ENCODE peak calls at places on chromosome 13, in seven cellular contexts. R, N, B, V, Z, Q and P are unnamed samples.

GRCh38 chr13:94325660-94326059 is 153.8 kb downstream of the DCT start:
- DNase-seq in R (no peak), N (no peak), B (no peak), V (peak), Z (peak), Q (no peak), P (no peak)

GRCh38 chr13:32804673-32805260 is 211.5 kb upstream of the KL start:
- DNase-seq in R (no peak), N (no peak), B (no peak), V (no peak), Z (peak), Q (no peak), P (no peak)

GRCh38 chr13:81487151-81487550 is 1146.2 kb upstream of the SPRY2 start:
- DNase-seq in R (no peak), N (no peak), B (peak), V (no peak), Z (no peak), Q (no peak), P (no peak)

GRCh38 chr13:45623516-45624090 is 8.1 kb upstream of the ERICH6B start:
- DNase-seq in R (no peak), N (no peak), B (no peak), V (no peak), Z (peak), Q (no peak), P (no peak)

GRCh38 chr13:26529441-26529840 is 28.0 kb upstream of the WASF3 start:
- DNase-seq in R (no peak), N (no peak), B (peak), V (peak), Z (peak), Q (no peak), P (no peak)

GRCh38 chr13:28575200-28575599 is 80.3 kb upstream of the FLT1 start:
- DNase-seq in R (no peak), N (no peak), B (no peak), V (no peak), Z (no peak), Q (no peak), P (no peak)

GRCh38 chr13:74229242-74229641 is 95.0 kb upstream of the KLF12 start:
- DNase-seq in R (no peak), N (no peak), B (no peak), V (no peak), Z (peak), Q (no peak), P (no peak)

GRCh38 chr13:58960909-58961308 is 1202.8 kb downstream of the DIAPH3 start:
- DNase-seq in R (no peak), N (no peak), B (no peak), V (no peak), Z (peak), Q (no peak), P (no peak)

GRCh38 chr13:97439196-97439595 is 5.2 kb downstream of the RAP2A start:
- DNase-seq in R (no peak), N (no peak), B (no peak), V (no peak), Z (no peak), Q (no peak), P (no peak)

GRCh38 chr13:26531751-26532150 is 25.7 kb upstream of the WASF3 start:
- DNase-seq in R (no peak), N (no peak), B (no peak), V (no peak), Z (no peak), Q (no peak), P (no peak)

GRCh38 chr13:27264181-27264580 is 6.4 kb upstream of the RASL11A start:
- DNase-seq in R (no peak), N (no peak), B (no peak), V (peak), Z (peak), Q (no peak), P (no peak)

GRCh38 chr13:42478531-42479156 is 95.3 kb upstream of the TNFSF11 start:
- DNase-seq in R (no peak), N (no peak), B (peak), V (no peak), Z (peak), Q (no peak), P (no peak)

GRCh38 chr13:85693889-85694511 is 105.2 kb downstream of the SLITRK6 start:
- DNase-seq in R (no peak), N (no peak), B (peak), V (no peak), Z (peak), Q (no peak), P (no peak)

GRCh38 chr13:40221460-40222201 is 444.8 kb downstream of the FOXO1 start:
- DNase-seq in R (peak), N (no peak), B (no peak), V (no peak), Z (no peak), Q (no peak), P (no peak)

GRCh38 chr13:27663947-27664346 is 42.3 kb downstream of the POLR1D start:
- DNase-seq in R (no peak), N (no peak), B (peak), V (no peak), Z (no peak), Q (no peak), P (no peak)

GRCh38 chr13:101211261-101211660 is 205.0 kb downstream of the NALCN start:
- DNase-seq in R (no peak), N (no peak), B (no peak), V (no peak), Z (peak), Q (no peak), P (no peak)

GRCh38 chr13:20332361-20333096 is 100.4 kb upstream of the GJB6 start:
- DNase-seq in R (no peak), N (no peak), B (no peak), V (no peak), Z (no peak), Q (peak), P (no peak)

GRCh38 chr13:45370922-45371406 is 30.0 kb upstream of the TPT1 start:
- DNase-seq in R (peak), N (peak), B (peak), V (peak), Z (peak), Q (peak), P (peak)

GRCh38 chr13:101673360-101674105 is 221.1 kb downstream of the ITGBL1 start:
- DNase-seq in R (no peak), N (no peak), B (no peak), V (no peak), Z (no peak), Q (no peak), P (no peak)

GRCh38 chr13:52162279-52163101 is 3.1 kb upstream of the NEK3 start:
- DNase-seq in R (no peak), N (no peak), B (no peak), V (no peak), Z (peak), Q (no peak), P (no peak)

GRCh38 chr13:66106246-66106645 is 1123.9 kb downstream of the PCDH9 start:
- DNase-seq in R (no peak), N (no peak), B (no peak), V (no peak), Z (no peak), Q (no peak), P (no peak)

GRCh38 chr13:42312817-42313431 is 41.0 kb downstream of the AKAP11 start:
- DNase-seq in R (no peak), N (no peak), B (no peak), V (no peak), Z (no peak), Q (no peak), P (no peak)

GRCh38 chr13:50127726-50128291 is 112.6 kb downstream of the KCNRG start:
- DNase-seq in R (no peak), N (peak), B (peak), V (no peak), Z (no peak), Q (no peak), P (no peak)

GRCh38 chr13:79522583-79522982 is 41.6 kb downstream of the NDFIP2 start:
- DNase-seq in R (no peak), N (no peak), B (no peak), V (no peak), Z (peak), Q (no peak), P (no peak)

GRCh38 chr13:95608640-95609280 is 35.7 kb downstream of the DZIP1 start:
- DNase-seq in R (no peak), N (no peak), B (no peak), V (no peak), Z (no peak), Q (no peak), P (no peak)

GRCh38 chr13:55664178-55664577 is 1476.5 kb upstream of the PRR20A start:
- DNase-seq in R (no peak), N (no peak), B (peak), V (no peak), Z (no peak), Q (no peak), P (no peak)

GRCh38 chr13:48923376-48923775 is 52.3 kb upstream of the FNDC3A start:
- DNase-seq in R (no peak), N (no peak), B (no peak), V (peak), Z (no peak), Q (no peak), P (no peak)

GRCh38 chr13:97659602-97660001 is 225.6 kb downstream of the RAP2A start:
- DNase-seq in R (no peak), N (no peak), B (no peak), V (peak), Z (peak), Q (no peak), P (no peak)

DNA sequence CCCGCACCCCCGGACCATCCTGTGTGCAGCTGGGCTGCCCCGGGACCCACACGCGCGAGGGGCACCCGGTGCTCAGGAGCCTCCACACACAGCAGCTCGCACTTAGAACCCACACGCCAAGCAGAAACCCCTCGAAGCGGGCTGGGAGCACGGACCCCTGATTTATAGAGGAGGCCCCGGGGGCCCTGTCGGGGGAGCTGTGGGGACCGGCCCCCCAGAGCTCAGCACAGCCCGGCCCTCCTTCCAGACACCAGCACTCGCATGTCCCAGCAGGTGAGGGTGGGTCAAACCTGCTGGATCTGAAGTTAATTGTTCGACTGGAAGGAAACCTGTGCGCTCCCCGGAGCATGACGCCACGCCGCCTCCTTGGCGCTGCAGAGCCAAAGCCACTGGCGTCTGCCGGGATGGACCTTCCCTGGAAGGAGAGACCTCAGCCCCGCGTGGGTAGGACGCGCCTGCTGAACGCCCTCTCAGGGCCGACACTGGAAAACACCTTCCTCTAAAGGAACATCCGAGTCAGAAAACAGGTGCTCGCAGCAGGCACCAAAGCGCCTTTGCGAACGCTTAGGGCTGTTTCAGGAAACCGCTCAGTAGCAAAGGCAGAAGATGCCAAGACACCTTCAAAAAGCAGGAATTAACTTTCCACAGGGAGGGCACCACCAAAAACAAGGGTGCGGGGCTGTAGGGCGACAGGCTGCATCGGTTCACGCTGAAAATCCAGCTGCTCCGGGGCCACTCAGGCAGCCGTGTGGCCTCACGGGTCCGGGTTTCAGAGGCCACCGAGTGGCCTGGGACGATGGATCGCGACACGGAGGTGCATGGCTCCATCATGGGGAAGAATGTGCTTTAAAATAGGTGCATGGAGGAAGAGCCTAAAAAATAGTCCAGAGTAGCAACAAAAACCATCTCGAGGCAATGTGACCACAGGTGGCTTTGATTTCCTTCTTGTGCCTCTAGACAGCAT is 37.8 kb upstream of the GRTP1 start:
- DNase-seq in R (no peak), N (no peak), B (peak), V (no peak), Z (no peak), Q (no peak), P (no peak)
- H3K27ac ChIP-seq in R (no peak), N (no peak), B (no peak), V (peak), Z (no peak), Q (peak), P (no peak)

GRCh38 chr13:98664047-98664446 is 87.1 kb upstream of the STK24 start:
- DNase-seq in R (no peak), N (no peak), B (no peak), V (no peak), Z (peak), Q (no peak), P (peak)
- H3K27ac ChIP-seq in R (no peak), N (no peak), B (no peak), V (no peak), Z (no peak), Q (no peak), P (no peak)

DNA sequence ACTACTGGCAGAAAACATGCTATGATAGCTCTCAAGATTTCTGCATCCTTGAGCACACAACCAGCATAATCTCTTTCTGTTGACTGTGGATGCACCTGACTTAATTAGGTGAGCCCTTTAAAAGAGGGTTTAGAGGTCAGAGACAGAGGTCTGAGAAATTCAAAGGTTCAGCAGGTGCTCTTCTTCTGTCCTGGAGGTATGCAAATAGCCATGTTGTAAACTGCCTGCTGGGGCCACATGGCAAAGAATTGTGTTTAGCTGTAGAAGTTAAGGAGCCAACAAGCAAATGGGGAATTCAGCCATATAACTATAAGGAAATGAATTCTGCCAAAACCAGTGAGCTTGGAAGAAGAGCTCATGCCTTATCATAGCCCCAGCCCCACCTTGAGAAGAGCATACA is 11.6 kb upstream of the DCLK1 start:
- DNase-seq in R (no peak), N (no peak), B (no peak), V (no peak), Z (no peak), Q (no peak), P (no peak)
- H3K27ac ChIP-seq in R (no peak), N (no peak), B (no peak), V (no peak), Z (no peak), Q (no peak), P (no peak)

DNA sequence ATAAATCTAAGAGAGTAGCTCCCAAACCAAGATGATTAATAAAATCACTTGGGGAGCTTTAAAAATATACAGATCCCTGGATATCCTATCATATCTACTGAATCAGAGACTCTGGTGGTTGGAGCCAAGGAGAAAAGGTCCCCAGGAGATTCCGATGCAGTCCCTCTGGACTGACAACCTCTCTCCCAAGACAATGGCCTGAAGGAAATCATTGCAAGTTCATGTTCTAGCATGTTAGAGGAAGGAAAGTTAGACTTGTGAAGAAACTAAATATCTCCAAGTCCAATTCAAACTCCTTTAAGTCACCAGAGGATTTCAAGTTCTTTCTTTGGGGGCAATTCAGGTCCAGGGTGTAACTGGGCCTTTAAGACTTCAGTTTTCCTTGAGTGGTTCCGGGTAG is 84.7 kb upstream of the MEDAG start:
- DNase-seq in R (no peak), N (no peak), B (no peak), V (no peak), Z (no peak), Q (no peak), P (no peak)
- H3K27ac ChIP-seq in R (no peak), N (no peak), B (no peak), V (no peak), Z (no peak), Q (no peak), P (no peak)

DNA sequence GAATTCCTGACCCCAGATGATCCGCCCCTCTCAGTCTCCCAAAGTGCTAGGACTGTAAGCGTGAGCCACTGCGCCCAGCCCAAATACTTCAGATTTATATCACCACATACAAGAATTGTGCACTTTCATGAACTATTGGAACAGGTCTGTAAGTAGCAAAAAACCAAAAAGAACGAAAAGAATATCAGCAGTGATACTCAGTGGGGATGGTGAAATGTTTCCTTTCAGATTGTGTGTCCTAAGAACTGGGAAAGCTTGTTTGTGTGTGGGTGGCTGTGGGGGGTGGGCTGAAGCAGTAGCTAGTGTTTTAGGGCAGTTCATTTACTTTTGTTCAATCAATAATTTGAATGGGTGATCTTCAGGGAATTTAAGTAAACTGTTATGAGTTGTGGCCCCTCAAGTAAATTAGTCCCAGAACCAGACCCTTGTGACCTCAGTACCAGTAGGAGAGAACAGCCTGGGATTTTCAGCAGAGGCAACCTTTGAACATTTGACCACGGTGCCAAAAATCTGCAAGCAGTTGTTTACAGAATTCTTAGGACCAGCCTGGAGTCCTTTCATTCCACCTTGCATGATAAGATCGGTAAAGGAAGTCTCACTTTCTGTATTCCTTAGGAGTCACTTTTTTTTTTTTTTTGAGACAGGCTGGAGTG is 106.6 kb downstream of the LRCH1 start:
- DNase-seq in R (no peak), N (no peak), B (no peak), V (no peak), Z (no peak), Q (no peak), P (no peak)
- H3K27ac ChIP-seq in R (no peak), N (peak), B (no peak), V (no peak), Z (no peak), Q (peak), P (no peak)

GRCh38 chr13:60795219-60795618 is 398.2 kb downstream of the TDRD3 start:
- DNase-seq in R (no peak), N (no peak), B (no peak), V (no peak), Z (no peak), Q (no peak), P (no peak)
- H3K27ac ChIP-seq in R (no peak), N (no peak), B (no peak), V (no peak), Z (no peak), Q (no peak), P (no peak)

GRCh38 chr13:99327761-99328160 is 20.6 kb upstream of the GPR183 start:
- DNase-seq in R (no peak), N (no peak), B (no peak), V (no peak), Z (no peak), Q (no peak), P (no peak)
- H3K27ac ChIP-seq in R (no peak), N (no peak), B (no peak), V (no peak), Z (no peak), Q (no peak), P (no peak)